ENCODE peak calls at places on chromosomes 13 and 19, in seven cellular contexts. U is A172; G is T-cell; H is effector memory CD8-positive, alpha-beta T cell; E is GDM1; I is fibroblast of the aortic adventitia; B is dermis microvascular lymphatic vessel endothelial cell. X is an unnamed sample.

GRCh38 chr19:52343548-52343947 is 7.5 kb downstream of the ZNF610 start:
- DNase-seq in U (peak; percentile 8), G (peak; percentile 23), H (peak; percentile 53), E (peak; percentile 8), I (peak; percentile 16), B (no peak), X (peak; percentile 18)

GRCh38 chr19:5308471-5309437 is 31.9 kb downstream of the PTPRS start:
- DNase-seq in U (peak; percentile 29), G (no peak), H (no peak), E (no peak), I (peak; percentile 90), B (peak; percentile 84), X (no peak)

GRCh38 chr13:51246411-51247298 is 24.5 kb downstream of the FAM124A start:
- DNase-seq in U (no peak), G (no peak), H (no peak), E (no peak), I (no peak), B (no peak), X (no peak)

GRCh38 chr19:51572908-51573307 is 1.8 kb downstream of the ZNF175 start:
- DNase-seq in U (peak; percentile 23), G (no peak), H (no peak), E (no peak), I (peak; percentile 61), B (no peak), X (no peak)

GRCh38 chr13:100491164-100491847 is 97.3 kb downstream of the GGACT start:
- DNase-seq in U (peak; percentile 30), G (no peak), H (no peak), E (no peak), I (peak; percentile 89), B (peak; percentile 68), X (no peak)

GRCh38 chr13:21590231-21590630 is 13.7 kb downstream of the MICU2 start:
- DNase-seq in U (no peak), G (no peak), H (no peak), E (no peak), I (no peak), B (no peak), X (no peak)

GRCh38 chr13:39835253-39835652 is 179.8 kb downstream of the COG6 start:
- DNase-seq in U (peak; percentile 3), G (no peak), H (no peak), E (no peak), I (no peak), B (no peak), X (no peak)

GRCh38 chr13:58855283-58855682 is 1223.7 kb downstream of the PCDH17 start:
- DNase-seq in U (peak; percentile 3), G (no peak), H (no peak), E (no peak), I (no peak), B (no peak), X (no peak)

GRCh38 chr19:34366670-34367423 is 1.9 kb downstream of the GPI start:
- DNase-seq in U (peak; percentile 30), G (no peak), H (peak; percentile 16), E (no peak), I (peak; percentile 90), B (no peak), X (no peak)

GRCh38 chr13:104006625-104007061 is 940.4 kb upstream of the SLC10A2 start:
- DNase-seq in U (peak; percentile 24), G (no peak), H (no peak), E (no peak), I (no peak), B (no peak), X (no peak)

GRCh38 chr13:111262281-111262680 is 58.2 kb upstream of the TEX29 start:
- DNase-seq in U (no peak), G (no peak), H (no peak), E (no peak), I (no peak), B (no peak), X (no peak)

GRCh38 chr19:48571378-48572162 is 19.6 kb downstream of the SULT2B1 start:
- DNase-seq in U (no peak), G (no peak), H (no peak), E (no peak), I (no peak), B (no peak), X (no peak)

GRCh38 chr13:99431927-99432636 is 69.2 kb upstream of the TM9SF2 start:
- DNase-seq in U (no peak), G (no peak), H (peak; percentile 25), E (no peak), I (peak; percentile 12), B (no peak), X (no peak)

GRCh38 chr19:33298146-33298911 is 4.0 kb downstream of the CEBPA start:
- DNase-seq in U (no peak), G (no peak), H (no peak), E (no peak), I (no peak), B (no peak), X (no peak)

GRCh38 chr19:38920529-38921419 is 8.8 kb upstream of the CCER2 start:
- DNase-seq in U (no peak), G (no peak), H (no peak), E (no peak), I (no peak), B (no peak), X (no peak)

GRCh38 chr19:46975918-46976782 is 43.5 kb upstream of the NPAS1 start:
- DNase-seq in U (peak; percentile 84), G (no peak), H (no peak), E (no peak), I (peak; percentile 100), B (peak; percentile 67), X (no peak)

GRCh38 chr19:4229179-4229931 is at the start of gene EBI3:
- DNase-seq in U (peak; percentile 92), G (no peak), H (no peak), E (no peak), I (peak; percentile 32), B (no peak), X (no peak)

GRCh38 chr13:36251528-36251927 is 37.2 kb upstream of the SOHLH2 start:
- DNase-seq in U (no peak), G (no peak), H (no peak), E (no peak), I (peak; percentile 15), B (no peak), X (no peak)

GRCh38 chr13:109735567-109735966 is 50.8 kb downstream of the IRS2 start:
- DNase-seq in U (no peak), G (no peak), H (no peak), E (no peak), I (no peak), B (no peak), X (no peak)

X was measured in KG1.